ENCODE peak calls at places on chromosome 5, in nine cellular contexts. One of them, this sample, is unnamed.

GRCh38 chr5:174642816-174643405 is 81.5 kb upstream of the MSX2 start:
- DNase-seq in HFF-Myc: no peak
- DNase-seq in uterus: no peak
- DNase-seq in psoas muscle: no peak
- DNase-seq in pancreas: no peak
- DNase-seq in AG09319: no peak
- DNase-seq in nephron progenitor cell: no peak
- DNase-seq in CD8-positive, alpha-beta T cell: no peak
- DNase-seq in neural crest cell: no peak
- DNase-seq in this sample: no peak

GRCh38 chr5:87541033-87541432 is 128.3 kb upstream of the CCNH start:
- DNase-seq in HFF-Myc: no peak
- DNase-seq in psoas muscle: peak
- DNase-seq in CD8-positive, alpha-beta T cell: no peak
- DNase-seq in nephron progenitor cell: no peak
- DNase-seq in uterus: peak
- DNase-seq in AG09319: peak
- DNase-seq in neural crest cell: no peak
- DNase-seq in pancreas: no peak
- DNase-seq in this sample: peak

GRCh38 chr5:32202394-32202793 is 28.3 kb upstream of the GOLPH3 start:
- DNase-seq in psoas muscle: no peak
- DNase-seq in AG09319: peak
- DNase-seq in nephron progenitor cell: no peak
- DNase-seq in uterus: no peak
- DNase-seq in neural crest cell: no peak
- DNase-seq in HFF-Myc: no peak
- DNase-seq in CD8-positive, alpha-beta T cell: no peak
- DNase-seq in pancreas: no peak
- DNase-seq in this sample: no peak

GRCh38 chr5:91359957-91360609 is 23.0 kb downstream of the ARRDC3 start:
- DNase-seq in psoas muscle: no peak
- DNase-seq in pancreas: no peak
- DNase-seq in nephron progenitor cell: no peak
- DNase-seq in CD8-positive, alpha-beta T cell: no peak
- DNase-seq in AG09319: no peak
- DNase-seq in uterus: no peak
- DNase-seq in HFF-Myc: no peak
- DNase-seq in neural crest cell: no peak
- DNase-seq in this sample: no peak

GRCh38 chr5:60517094-60517694 is 182.8 kb downstream of the DEPDC1B start:
- DNase-seq in pancreas: peak
- DNase-seq in CD8-positive, alpha-beta T cell: no peak
- DNase-seq in HFF-Myc: no peak
- DNase-seq in neural crest cell: no peak
- DNase-seq in AG09319: no peak
- DNase-seq in psoas muscle: no peak
- DNase-seq in uterus: no peak
- DNase-seq in nephron progenitor cell: no peak
- DNase-seq in this sample: no peak

GRCh38 chr5:121500262-121500792 is 351.4 kb upstream of the FTMT start:
- DNase-seq in AG09319: no peak
- DNase-seq in pancreas: no peak
- DNase-seq in CD8-positive, alpha-beta T cell: no peak
- DNase-seq in nephron progenitor cell: no peak
- DNase-seq in psoas muscle: no peak
- DNase-seq in uterus: no peak
- DNase-seq in HFF-Myc: no peak
- DNase-seq in neural crest cell: no peak
- DNase-seq in this sample: no peak

GRCh38 chr5:16970826-16971225 is 34.7 kb upstream of the MYO10 start:
- DNase-seq in nephron progenitor cell: no peak
- DNase-seq in uterus: no peak
- DNase-seq in CD8-positive, alpha-beta T cell: no peak
- DNase-seq in HFF-Myc: no peak
- DNase-seq in psoas muscle: no peak
- DNase-seq in pancreas: no peak
- DNase-seq in neural crest cell: no peak
- DNase-seq in AG09319: no peak
- DNase-seq in this sample: no peak

GRCh38 chr5:169970911-169971436 is 9.3 kb downstream of the INSYN2B start:
- DNase-seq in pancreas: no peak
- DNase-seq in nephron progenitor cell: no peak
- DNase-seq in psoas muscle: peak
- DNase-seq in AG09319: peak
- DNase-seq in neural crest cell: no peak
- DNase-seq in HFF-Myc: peak
- DNase-seq in uterus: no peak
- DNase-seq in CD8-positive, alpha-beta T cell: no peak
- DNase-seq in this sample: no peak

GRCh38 chr5:177185993-177186392 is 52.4 kb downstream of the NSD1 start:
- DNase-seq in pancreas: no peak
- DNase-seq in uterus: no peak
- DNase-seq in psoas muscle: no peak
- DNase-seq in AG09319: no peak
- DNase-seq in neural crest cell: no peak
- DNase-seq in CD8-positive, alpha-beta T cell: no peak
- DNase-seq in HFF-Myc: no peak
- DNase-seq in nephron progenitor cell: no peak
- DNase-seq in this sample: no peak

GRCh38 chr5:173477320-173478055 is 139.0 kb downstream of the BOD1 start:
- DNase-seq in HFF-Myc: no peak
- DNase-seq in neural crest cell: no peak
- DNase-seq in psoas muscle: peak
- DNase-seq in pancreas: no peak
- DNase-seq in uterus: no peak
- DNase-seq in AG09319: peak
- DNase-seq in CD8-positive, alpha-beta T cell: no peak
- DNase-seq in nephron progenitor cell: peak
- DNase-seq in this sample: no peak

GRCh38 chr5:133944263-133945230 is 23.9 kb downstream of the C5orf15 start:
- DNase-seq in pancreas: no peak
- DNase-seq in neural crest cell: peak
- DNase-seq in AG09319: no peak
- DNase-seq in CD8-positive, alpha-beta T cell: no peak
- DNase-seq in psoas muscle: no peak
- DNase-seq in HFF-Myc: peak
- DNase-seq in uterus: no peak
- DNase-seq in nephron progenitor cell: peak
- DNase-seq in this sample: no peak

GRCh38 chr5:118253401-118254061 is 734.8 kb downstream of the DTWD2 start:
- DNase-seq in HFF-Myc: no peak
- DNase-seq in pancreas: no peak
- DNase-seq in neural crest cell: no peak
- DNase-seq in nephron progenitor cell: no peak
- DNase-seq in AG09319: no peak
- DNase-seq in uterus: no peak
- DNase-seq in CD8-positive, alpha-beta T cell: no peak
- DNase-seq in psoas muscle: no peak
- DNase-seq in this sample: no peak

GRCh38 chr5:139141841-139142240 is 56.3 kb downstream of the SIL1 start:
- DNase-seq in AG09319: peak
- DNase-seq in pancreas: peak
- DNase-seq in HFF-Myc: no peak
- DNase-seq in uterus: peak
- DNase-seq in psoas muscle: peak
- DNase-seq in nephron progenitor cell: no peak
- DNase-seq in neural crest cell: no peak
- DNase-seq in CD8-positive, alpha-beta T cell: no peak
- DNase-seq in this sample: no peak

GRCh38 chr5:180830253-180831138 is 27.9 kb upstream of the MGAT1 start:
- DNase-seq in uterus: peak
- DNase-seq in AG09319: no peak
- DNase-seq in pancreas: peak
- DNase-seq in CD8-positive, alpha-beta T cell: peak
- DNase-seq in HFF-Myc: no peak
- DNase-seq in psoas muscle: peak
- DNase-seq in nephron progenitor cell: no peak
- DNase-seq in neural crest cell: no peak
- DNase-seq in this sample: no peak

GRCh38 chr5:64790210-64790609 is 21.5 kb downstream of the CWC27 start:
- DNase-seq in nephron progenitor cell: no peak
- DNase-seq in psoas muscle: no peak
- DNase-seq in CD8-positive, alpha-beta T cell: no peak
- DNase-seq in pancreas: no peak
- DNase-seq in AG09319: no peak
- DNase-seq in HFF-Myc: no peak
- DNase-seq in uterus: no peak
- DNase-seq in neural crest cell: no peak
- DNase-seq in this sample: no peak

DNA sequence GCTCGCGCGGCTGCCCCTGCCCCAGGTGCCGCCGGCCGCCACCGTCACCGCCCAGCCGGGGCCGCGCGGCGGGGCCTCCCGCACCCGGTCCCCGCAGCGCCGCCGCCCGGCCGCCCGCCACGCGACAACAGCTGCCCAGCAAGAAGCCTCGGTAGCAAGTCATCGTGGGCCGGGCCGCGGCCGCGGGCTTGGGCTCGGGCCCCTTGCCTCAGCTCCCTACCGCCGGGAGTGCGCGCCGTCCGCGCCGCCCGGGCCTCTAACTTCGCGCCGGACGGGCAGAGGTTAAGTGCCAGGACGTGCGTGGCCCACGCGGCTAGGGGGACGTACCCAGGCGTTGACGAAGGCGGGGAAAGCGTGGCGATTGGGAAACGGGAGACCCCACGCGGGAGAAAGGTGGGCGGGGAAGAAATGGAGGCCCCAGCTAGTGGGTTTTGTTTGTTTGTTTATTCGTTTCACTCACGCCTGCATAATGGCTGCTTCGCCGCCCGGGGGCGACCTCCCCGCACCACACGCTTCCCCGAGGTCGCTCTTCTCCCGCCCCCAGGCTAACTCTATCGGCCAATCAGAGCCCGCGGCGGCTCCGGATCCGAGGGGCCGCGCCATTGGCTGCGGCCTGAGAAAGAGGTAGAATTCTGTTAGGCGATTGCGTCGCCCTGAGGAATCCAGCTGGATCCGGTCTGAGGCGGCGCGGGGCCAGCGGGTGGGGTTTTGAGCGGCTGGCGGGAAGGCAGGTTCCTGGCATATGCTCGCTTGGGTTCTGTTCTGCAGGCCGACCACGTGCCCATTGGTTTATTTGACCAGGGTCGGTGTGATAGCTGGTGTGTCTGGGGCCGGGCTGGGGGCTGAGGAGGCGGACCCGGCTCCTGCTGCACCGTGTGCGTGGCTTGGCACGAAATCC is at the start of gene NADK2:
- DNase-seq in CD8-positive, alpha-beta T cell: peak
- DNase-seq in uterus: peak
- DNase-seq in psoas muscle: peak
- DNase-seq in nephron progenitor cell: peak
- DNase-seq in HFF-Myc: peak
- DNase-seq in neural crest cell: peak
- DNase-seq in AG09319: peak
- DNase-seq in pancreas: peak
- DNase-seq in this sample: peak
- TF ChIP-seq CTCF in CD8-positive, alpha-beta T cell: peak
- TF ChIP-seq CTCF in uterus: peak
- TF ChIP-seq CTCF in psoas muscle: peak
- TF ChIP-seq CTCF in nephron progenitor cell: peak
- TF ChIP-seq CTCF in HFF-Myc: peak
- TF ChIP-seq CTCF in neural crest cell: peak
- TF ChIP-seq CTCF in AG09319: peak
- TF ChIP-seq CTCF in pancreas: peak
- TF ChIP-seq CTCF in this sample: peak

DNA sequence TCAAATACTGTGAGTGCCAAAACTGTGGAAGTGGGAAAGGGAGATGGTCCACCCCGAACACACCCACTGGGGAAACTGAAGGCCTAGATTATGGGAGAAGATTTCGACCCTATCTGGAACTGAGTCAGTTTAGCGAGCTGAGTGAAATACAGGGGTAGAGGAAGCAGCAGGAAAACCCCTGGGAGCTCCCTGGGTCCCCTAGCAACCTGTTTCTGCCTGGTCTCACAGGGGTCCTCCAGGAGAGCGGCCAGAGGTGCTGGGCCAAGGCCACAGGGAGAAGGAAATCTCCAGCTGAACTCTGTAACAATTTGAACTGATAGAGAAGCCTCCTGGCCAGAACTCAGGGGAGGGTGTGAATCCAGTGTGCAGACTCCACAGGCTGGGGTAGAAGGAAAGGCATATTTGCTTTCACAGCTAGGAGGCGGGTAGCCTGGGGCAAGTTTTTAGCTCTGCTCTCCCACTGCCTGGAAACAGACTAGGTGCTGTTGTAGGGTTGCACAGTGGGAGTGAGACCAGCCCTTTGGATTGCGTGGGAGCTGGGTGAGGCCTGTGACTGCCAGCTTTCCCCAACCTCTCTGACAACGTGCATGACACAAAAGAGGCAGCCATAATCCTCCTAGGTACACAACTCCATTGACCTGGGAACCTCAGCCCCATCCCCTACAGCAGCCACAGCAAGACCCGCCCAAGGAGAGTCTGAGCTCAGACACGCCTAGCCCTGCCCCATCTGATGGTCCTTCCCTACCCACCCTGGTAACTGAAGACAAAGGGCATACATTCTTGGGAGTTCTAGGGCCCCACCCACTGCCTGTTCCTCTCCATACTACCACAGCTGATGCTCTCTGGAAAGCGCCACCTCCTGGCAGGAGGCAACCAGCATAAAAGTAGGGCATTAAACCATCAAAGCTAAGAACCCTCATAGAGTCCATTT is 78.8 kb upstream of the GPBP1 start:
- DNase-seq in psoas muscle: no peak
- DNase-seq in AG09319: no peak
- DNase-seq in pancreas: no peak
- DNase-seq in neural crest cell: no peak
- DNase-seq in nephron progenitor cell: no peak
- DNase-seq in CD8-positive, alpha-beta T cell: no peak
- DNase-seq in uterus: no peak
- DNase-seq in HFF-Myc: no peak
- DNase-seq in this sample: no peak
- TF ChIP-seq CTCF in psoas muscle: no peak
- TF ChIP-seq CTCF in AG09319: peak
- TF ChIP-seq CTCF in pancreas: no peak
- TF ChIP-seq CTCF in neural crest cell: no peak
- TF ChIP-seq CTCF in nephron progenitor cell: no peak
- TF ChIP-seq CTCF in CD8-positive, alpha-beta T cell: no peak
- TF ChIP-seq CTCF in uterus: no peak
- TF ChIP-seq CTCF in HFF-Myc: peak
- TF ChIP-seq CTCF in this sample: no peak

DNA sequence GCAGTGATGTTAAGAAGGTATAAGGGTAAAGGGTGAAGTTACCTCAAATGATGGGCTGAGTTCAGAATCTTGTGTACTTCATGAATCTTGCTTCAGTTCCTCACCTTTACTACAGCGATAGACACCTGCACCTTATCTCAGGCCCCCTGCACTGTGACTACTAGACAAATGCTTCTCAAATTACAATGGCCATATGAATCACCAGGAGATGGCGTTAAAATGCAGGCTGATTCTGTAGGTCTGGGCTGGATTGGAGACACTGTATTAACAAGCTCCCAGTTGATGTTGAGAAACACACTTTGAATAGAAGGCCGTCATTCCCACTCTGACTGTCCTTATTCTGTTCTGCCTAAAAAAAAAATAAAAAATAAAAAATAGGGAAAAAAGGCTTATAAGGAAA is 29.8 kb downstream of the TARS1 start:
- DNase-seq in psoas muscle: no peak
- DNase-seq in HFF-Myc: peak
- DNase-seq in nephron progenitor cell: no peak
- DNase-seq in pancreas: no peak
- DNase-seq in CD8-positive, alpha-beta T cell: no peak
- DNase-seq in AG09319: peak
- DNase-seq in uterus: no peak
- DNase-seq in neural crest cell: no peak
- DNase-seq in this sample: no peak
- TF ChIP-seq CTCF in psoas muscle: peak
- TF ChIP-seq CTCF in HFF-Myc: peak
- TF ChIP-seq CTCF in nephron progenitor cell: no peak
- TF ChIP-seq CTCF in pancreas: peak
- TF ChIP-seq CTCF in CD8-positive, alpha-beta T cell: no peak
- TF ChIP-seq CTCF in AG09319: peak
- TF ChIP-seq CTCF in uterus: no peak
- TF ChIP-seq CTCF in neural crest cell: peak
- TF ChIP-seq CTCF in this sample: no peak

GRCh38 chr5:113194125-113194524 is 217.5 kb downstream of the DCP2 start:
- DNase-seq in AG09319: no peak
- DNase-seq in neural crest cell: no peak
- DNase-seq in nephron progenitor cell: no peak
- DNase-seq in CD8-positive, alpha-beta T cell: no peak
- DNase-seq in pancreas: no peak
- DNase-seq in uterus: no peak
- DNase-seq in psoas muscle: no peak
- DNase-seq in HFF-Myc: no peak
- DNase-seq in this sample: no peak
- TF ChIP-seq CTCF in AG09319: no peak
- TF ChIP-seq CTCF in neural crest cell: no peak
- TF ChIP-seq CTCF in nephron progenitor cell: no peak
- TF ChIP-seq CTCF in CD8-positive, alpha-beta T cell: no peak
- TF ChIP-seq CTCF in pancreas: no peak
- TF ChIP-seq CTCF in uterus: no peak
- TF ChIP-seq CTCF in psoas muscle: no peak
- TF ChIP-seq CTCF in HFF-Myc: no peak
- TF ChIP-seq CTCF in this sample: no peak